ENCODE peak calls at places on chromosomes 16 and 17, in seven cellular contexts. S is stimulated activated CD8-positive, alpha-beta memory T cell treated with anti-CD3 and anti-CD28 coated beads, Interleukin-7, amount 100 ng/mL, for 4 hours; P is pancreas; E is H54; H is amniotic stem cell; A is skeletal muscle cell; R is effector CD4-positive, alpha-beta T cell. V is an unnamed sample.

GRCh38 chr17:57871863-57872262 is 22.0 kb upstream of the MRPS23 start:
- DNase-seq in A (no peak), H (no peak), S (no peak), E (no peak), P (no peak), R (no peak), V (no peak)

GRCh38 chr17:35973333-35974260 is 7.7 kb downstream of the CCL16 start:
- DNase-seq in A (no peak), E (no peak), R (no peak), S (no peak), H (no peak), P (no peak), V (no peak)

GRCh38 chr17:37830151-37830993 is 85.5 kb upstream of the HNF1B start:
- DNase-seq in S (no peak), A (no peak), E (no peak), R (no peak), H (no peak), P (no peak), V (no peak)

GRCh38 chr16:52976539-52977167 is 76.0 kb downstream of the CHD9NB start:
- DNase-seq in R (no peak), P (no peak), H (no peak), E (no peak), S (no peak), A (no peak), V (no peak)

GRCh38 chr17:30363715-30364202 is 15.0 kb upstream of the CPD start:
- DNase-seq in R (peak), A (peak), P (no peak), E (no peak), H (no peak), S (peak), V (no peak)

GRCh38 chr17:1379930-1380313 is 20.1 kb downstream of the YWHAE start:
- DNase-seq in R (peak), E (no peak), S (no peak), A (no peak), H (no peak), P (no peak), V (no peak)

GRCh38 chr17:68357886-68358285 is 66.6 kb downstream of the ARSG start:
- DNase-seq in H (no peak), P (no peak), E (no peak), R (no peak), S (no peak), A (no peak), V (no peak)

GRCh38 chr16:68247400-68247799 is 2.2 kb downstream of the PLA2G15 start:
- DNase-seq in P (peak), H (no peak), S (no peak), R (no peak), E (no peak), A (no peak), V (no peak)

GRCh38 chr17:11245792-11246191 is 4.8 kb downstream of the SHISA6 start:
- DNase-seq in R (no peak), H (no peak), A (no peak), S (no peak), P (no peak), E (no peak), V (no peak)

GRCh38 chr16:20826039-20826566 is 19.8 kb downstream of the REXO5 start:
- DNase-seq in P (no peak), E (no peak), H (no peak), R (no peak), S (no peak), A (no peak), V (peak)

GRCh38 chr17:42290577-42290976 is 2.3 kb downstream of the STAT5A start:
- DNase-seq in E (no peak), R (no peak), H (no peak), P (no peak), S (no peak), A (no peak), V (no peak)

GRCh38 chr17:80449930-80450576 is 26.4 kb downstream of the NPTX1 start:
- DNase-seq in A (no peak), S (no peak), E (no peak), R (no peak), P (no peak), H (no peak), V (no peak)

GRCh38 chr16:154223-155030 is 2.0 kb downstream of the HBZ start:
- DNase-seq in S (no peak), H (no peak), R (no peak), P (no peak), E (no peak), A (no peak), V (peak)